ENCODE peak calls at places on chromosome 12, in ten cellular contexts. One of them, this sample, is unnamed.

GRCh38 chr12:85823436-85824179 is 12.6 kb downstream of the RASSF9 start:
- DNase-seq in GM23248: peak; percentile 83
- DNase-seq in OCI-LY7: no peak
- DNase-seq in GM12878: no peak
- DNase-seq in IMR-90: peak; percentile 42
- DNase-seq in Karpas-422: no peak
- DNase-seq in A549: no peak
- DNase-seq in PC-9: no peak
- DNase-seq in neural progenitor cell: no peak
- DNase-seq in SK-N-SH: no peak
- DNase-seq in this sample: peak; percentile 89

GRCh38 chr12:1131811-1132224 is 140.8 kb downstream of the ERC1 start:
- DNase-seq in GM23248: no peak
- DNase-seq in OCI-LY7: no peak
- DNase-seq in GM12878: no peak
- DNase-seq in IMR-90: no peak
- DNase-seq in Karpas-422: no peak
- DNase-seq in A549: no peak
- DNase-seq in PC-9: no peak
- DNase-seq in neural progenitor cell: no peak
- DNase-seq in SK-N-SH: no peak
- DNase-seq in this sample: peak; percentile 71

GRCh38 chr12:69330475-69331473 is 17.4 kb upstream of the LYZ start:
- DNase-seq in GM23248: peak; percentile 28
- DNase-seq in OCI-LY7: peak; percentile 77
- DNase-seq in GM12878: no peak
- DNase-seq in IMR-90: peak; percentile 1
- DNase-seq in Karpas-422: peak; percentile 68
- DNase-seq in A549: no peak
- DNase-seq in PC-9: peak; percentile 11
- DNase-seq in neural progenitor cell: peak; percentile 46
- DNase-seq in SK-N-SH: peak; percentile 26
- DNase-seq in this sample: no peak

GRCh38 chr12:42361909-42362706 is 36.1 kb downstream of the PPHLN1 start:
- DNase-seq in GM23248: peak; percentile 9
- DNase-seq in OCI-LY7: no peak
- DNase-seq in GM12878: no peak
- DNase-seq in IMR-90: peak; percentile 4
- DNase-seq in Karpas-422: no peak
- DNase-seq in A549: no peak
- DNase-seq in PC-9: no peak
- DNase-seq in neural progenitor cell: no peak
- DNase-seq in SK-N-SH: no peak
- DNase-seq in this sample: peak; percentile 14

GRCh38 chr12:108392284-108392683 is 53.2 kb upstream of the CMKLR1 start:
- DNase-seq in GM23248: no peak
- DNase-seq in OCI-LY7: no peak
- DNase-seq in GM12878: no peak
- DNase-seq in IMR-90: no peak
- DNase-seq in Karpas-422: no peak
- DNase-seq in A549: no peak
- DNase-seq in PC-9: no peak
- DNase-seq in neural progenitor cell: no peak
- DNase-seq in SK-N-SH: peak; percentile 71
- DNase-seq in this sample: no peak

GRCh38 chr12:52141306-52141705 is 50.5 kb downstream of the KRT80 start:
- DNase-seq in GM23248: no peak
- DNase-seq in OCI-LY7: peak; percentile 25
- DNase-seq in GM12878: no peak
- DNase-seq in IMR-90: no peak
- DNase-seq in Karpas-422: peak; percentile 76
- DNase-seq in A549: peak; percentile 59
- DNase-seq in PC-9: no peak
- DNase-seq in neural progenitor cell: peak; percentile 36
- DNase-seq in SK-N-SH: no peak
- DNase-seq in this sample: no peak

GRCh38 chr12:106918746-106919145 is 37.0 kb upstream of the TMEM263 start:
- DNase-seq in GM23248: no peak
- DNase-seq in OCI-LY7: peak; percentile 35
- DNase-seq in GM12878: no peak
- DNase-seq in IMR-90: peak; percentile 8
- DNase-seq in Karpas-422: peak; percentile 55
- DNase-seq in A549: peak; percentile 43
- DNase-seq in PC-9: no peak
- DNase-seq in neural progenitor cell: peak; percentile 86
- DNase-seq in SK-N-SH: peak; percentile 59
- DNase-seq in this sample: no peak

GRCh38 chr12:112782921-112783320 is 8.6 kb upstream of the RPH3A start:
- DNase-seq in GM23248: no peak
- DNase-seq in OCI-LY7: no peak
- DNase-seq in GM12878: no peak
- DNase-seq in IMR-90: no peak
- DNase-seq in Karpas-422: no peak
- DNase-seq in A549: no peak
- DNase-seq in PC-9: no peak
- DNase-seq in neural progenitor cell: no peak
- DNase-seq in SK-N-SH: no peak
- DNase-seq in this sample: no peak

GRCh38 chr12:94190623-94191022 is 42.2 kb downstream of the PLXNC1 start:
- DNase-seq in GM23248: no peak
- DNase-seq in OCI-LY7: no peak
- DNase-seq in GM12878: no peak
- DNase-seq in IMR-90: no peak
- DNase-seq in Karpas-422: no peak
- DNase-seq in A549: no peak
- DNase-seq in PC-9: no peak
- DNase-seq in neural progenitor cell: no peak
- DNase-seq in SK-N-SH: no peak
- DNase-seq in this sample: no peak

GRCh38 chr12:12592930-12593329 is 18.7 kb upstream of the CREBL2 start:
- DNase-seq in GM23248: peak; percentile 71
- DNase-seq in OCI-LY7: no peak
- DNase-seq in GM12878: no peak
- DNase-seq in IMR-90: peak; percentile 61
- DNase-seq in Karpas-422: no peak
- DNase-seq in A549: peak; percentile 48
- DNase-seq in PC-9: peak; percentile 40
- DNase-seq in neural progenitor cell: no peak
- DNase-seq in SK-N-SH: no peak
- DNase-seq in this sample: peak; percentile 55

GRCh38 chr12:102964872-102965271 is 7.4 kb downstream of the ASCL1 start:
- DNase-seq in GM23248: no peak
- DNase-seq in OCI-LY7: no peak
- DNase-seq in GM12878: no peak
- DNase-seq in IMR-90: no peak
- DNase-seq in Karpas-422: no peak
- DNase-seq in A549: peak; percentile 26
- DNase-seq in PC-9: no peak
- DNase-seq in neural progenitor cell: peak; percentile 80
- DNase-seq in SK-N-SH: peak; percentile 65
- DNase-seq in this sample: no peak

GRCh38 chr12:46722737-46723136 is 103.1 kb downstream of the SLC38A4 start:
- DNase-seq in GM23248: peak; percentile 23
- DNase-seq in OCI-LY7: no peak
- DNase-seq in GM12878: no peak
- DNase-seq in IMR-90: peak; percentile 63
- DNase-seq in Karpas-422: no peak
- DNase-seq in A549: no peak
- DNase-seq in PC-9: no peak
- DNase-seq in neural progenitor cell: no peak
- DNase-seq in SK-N-SH: no peak
- DNase-seq in this sample: no peak

GRCh38 chr12:129535351-129535750 is 368.5 kb downstream of the TMEM132D start:
- DNase-seq in GM23248: no peak
- DNase-seq in OCI-LY7: no peak
- DNase-seq in GM12878: no peak
- DNase-seq in IMR-90: no peak
- DNase-seq in Karpas-422: no peak
- DNase-seq in A549: no peak
- DNase-seq in PC-9: no peak
- DNase-seq in neural progenitor cell: no peak
- DNase-seq in SK-N-SH: no peak
- DNase-seq in this sample: no peak

GRCh38 chr12:127677537-127678131 is 589.3 kb upstream of the TMEM132C start:
- DNase-seq in GM23248: peak; percentile 84
- DNase-seq in OCI-LY7: peak; percentile 57
- DNase-seq in GM12878: no peak
- DNase-seq in IMR-90: peak; percentile 70
- DNase-seq in Karpas-422: peak; percentile 90
- DNase-seq in A549: peak; percentile 70
- DNase-seq in PC-9: peak; percentile 46
- DNase-seq in neural progenitor cell: peak; percentile 92
- DNase-seq in SK-N-SH: peak; percentile 66
- DNase-seq in this sample: peak; percentile 70

GRCh38 chr12:55933799-55934174 is 2.8 kb downstream of the DGKA start:
- DNase-seq in GM23248: no peak
- DNase-seq in OCI-LY7: no peak
- DNase-seq in GM12878: no peak
- DNase-seq in IMR-90: no peak
- DNase-seq in Karpas-422: no peak
- DNase-seq in A549: no peak
- DNase-seq in PC-9: no peak
- DNase-seq in neural progenitor cell: no peak
- DNase-seq in SK-N-SH: no peak
- DNase-seq in this sample: no peak

GRCh38 chr12:82857911-82858533 is 171.3 kb downstream of the TMTC2 start:
- DNase-seq in GM23248: no peak
- DNase-seq in OCI-LY7: no peak
- DNase-seq in GM12878: no peak
- DNase-seq in IMR-90: no peak
- DNase-seq in Karpas-422: no peak
- DNase-seq in A549: no peak
- DNase-seq in PC-9: no peak
- DNase-seq in neural progenitor cell: peak; percentile 9
- DNase-seq in SK-N-SH: no peak
- DNase-seq in this sample: no peak

GRCh38 chr12:92193846-92194245 is 48.2 kb upstream of the BTG1 start:
- DNase-seq in GM23248: no peak
- DNase-seq in OCI-LY7: no peak
- DNase-seq in GM12878: no peak
- DNase-seq in IMR-90: no peak
- DNase-seq in Karpas-422: no peak
- DNase-seq in A549: no peak
- DNase-seq in PC-9: no peak
- DNase-seq in neural progenitor cell: no peak
- DNase-seq in SK-N-SH: no peak
- DNase-seq in this sample: no peak

GRCh38 chr12:106342397-106343212 is 14.9 kb upstream of the POLR3B start:
- DNase-seq in GM23248: peak; percentile 96
- DNase-seq in OCI-LY7: no peak
- DNase-seq in GM12878: no peak
- DNase-seq in IMR-90: peak; percentile 75
- DNase-seq in Karpas-422: no peak
- DNase-seq in A549: peak; percentile 44
- DNase-seq in PC-9: peak; percentile 29
- DNase-seq in neural progenitor cell: no peak
- DNase-seq in SK-N-SH: no peak
- DNase-seq in this sample: peak; percentile 70

GRCh38 chr12:31278445-31279242 is 47.3 kb downstream of the SINHCAF start:
- DNase-seq in GM23248: no peak
- DNase-seq in OCI-LY7: no peak
- DNase-seq in GM12878: no peak
- DNase-seq in IMR-90: no peak
- DNase-seq in Karpas-422: no peak
- DNase-seq in A549: no peak
- DNase-seq in PC-9: no peak
- DNase-seq in neural progenitor cell: peak; percentile 43
- DNase-seq in SK-N-SH: no peak
- DNase-seq in this sample: no peak
- H3K27ac ChIP-seq in GM23248: no peak overlapping the region
- H3K27ac ChIP-seq in OCI-LY7: no peak overlapping the region
- H3K27ac ChIP-seq in GM12878: no peak overlapping the region
- H3K27ac ChIP-seq in IMR-90: no peak overlapping the region
- H3K27ac ChIP-seq in Karpas-422: no peak overlapping the region
- H3K27ac ChIP-seq in A549: no peak overlapping the region
- H3K27ac ChIP-seq in PC-9: no peak overlapping the region
- H3K27ac ChIP-seq in neural progenitor cell: peak overlapping the region; percentile 69
- H3K27ac ChIP-seq in SK-N-SH: no peak overlapping the region
- H3K27ac ChIP-seq in this sample: no peak overlapping the region

DNA sequence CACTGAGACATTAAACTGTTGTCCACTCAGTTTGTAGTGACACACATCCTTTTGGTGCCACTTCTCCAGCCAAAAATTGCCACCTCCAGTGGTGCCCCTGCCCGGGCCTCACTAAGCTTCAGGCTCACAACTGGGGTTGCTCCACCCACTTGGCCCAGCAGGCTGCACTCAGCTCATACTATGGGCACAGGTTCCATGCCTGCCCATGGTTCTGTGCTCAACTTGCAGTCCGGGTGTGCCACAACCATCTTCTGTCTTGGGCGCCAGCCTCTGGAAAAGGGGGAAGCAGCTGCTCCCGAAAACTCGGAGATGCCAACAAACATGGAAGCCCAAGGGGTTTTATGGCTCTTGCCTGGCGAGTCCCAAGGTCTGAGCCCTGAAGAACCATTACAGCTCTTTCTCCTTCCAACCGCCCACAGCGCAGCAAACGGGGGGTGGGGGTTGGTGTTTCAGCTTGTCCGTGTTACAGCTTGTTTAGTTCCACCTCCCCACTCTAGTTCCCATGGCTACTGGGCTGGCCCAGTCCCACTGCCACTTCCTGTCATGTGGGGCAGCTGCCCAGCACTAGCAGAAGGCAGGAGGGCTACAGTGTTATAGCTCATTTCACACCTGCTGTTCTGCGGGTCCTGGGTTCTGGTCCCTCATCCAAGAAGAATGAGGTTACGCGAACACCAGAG is 998.3 kb downstream of the SLC16A7 start:
- DNase-seq in GM23248: no peak
- DNase-seq in OCI-LY7: no peak
- DNase-seq in GM12878: no peak
- DNase-seq in IMR-90: no peak
- DNase-seq in Karpas-422: no peak
- DNase-seq in A549: no peak
- DNase-seq in PC-9: no peak
- DNase-seq in neural progenitor cell: no peak
- DNase-seq in SK-N-SH: no peak
- DNase-seq in this sample: no peak
- H3K4me2 ChIP-seq in GM23248: no peak overlapping the region
- H3K4me2 ChIP-seq in OCI-LY7: no peak overlapping the region
- H3K4me2 ChIP-seq in GM12878: no peak overlapping the region
- H3K4me2 ChIP-seq in IMR-90: no peak overlapping the region
- H3K4me2 ChIP-seq in Karpas-422: no peak overlapping the region
- H3K4me2 ChIP-seq in A549: no peak overlapping the region
- H3K4me2 ChIP-seq in PC-9: no peak overlapping the region
- H3K4me2 ChIP-seq in neural progenitor cell: no peak overlapping the region
- H3K4me2 ChIP-seq in SK-N-SH: no peak overlapping the region
- H3K4me2 ChIP-seq in this sample: no peak overlapping the region

GRCh38 chr12:49894754-49895153 is 8.9 kb downstream of the FAIM2 start:
- DNase-seq in GM23248: no peak
- DNase-seq in OCI-LY7: no peak
- DNase-seq in GM12878: no peak
- DNase-seq in IMR-90: no peak
- DNase-seq in Karpas-422: no peak
- DNase-seq in A549: no peak
- DNase-seq in PC-9: no peak
- DNase-seq in neural progenitor cell: no peak
- DNase-seq in SK-N-SH: no peak
- DNase-seq in this sample: no peak
- H3K27ac ChIP-seq in GM23248: no peak overlapping the region
- H3K27ac ChIP-seq in OCI-LY7: no peak overlapping the region
- H3K27ac ChIP-seq in GM12878: no peak overlapping the region
- H3K27ac ChIP-seq in IMR-90: no peak overlapping the region
- H3K27ac ChIP-seq in Karpas-422: no peak overlapping the region
- H3K27ac ChIP-seq in A549: peak overlapping the region; percentile 68
- H3K27ac ChIP-seq in PC-9: peak overlapping the region; percentile 36
- H3K27ac ChIP-seq in neural progenitor cell: no peak overlapping the region
- H3K27ac ChIP-seq in SK-N-SH: no peak overlapping the region
- H3K27ac ChIP-seq in this sample: no peak overlapping the region

GRCh38 chr12:15581006-15581405 is 208.2 kb downstream of the EPS8 start:
- DNase-seq in GM23248: no peak
- DNase-seq in OCI-LY7: no peak
- DNase-seq in GM12878: no peak
- DNase-seq in IMR-90: peak; percentile 53
- DNase-seq in Karpas-422: no peak
- DNase-seq in A549: no peak
- DNase-seq in PC-9: no peak
- DNase-seq in neural progenitor cell: no peak
- DNase-seq in SK-N-SH: no peak
- DNase-seq in this sample: no peak
- H3K4me2 ChIP-seq in GM23248: no peak overlapping the region
- H3K4me2 ChIP-seq in OCI-LY7: no peak overlapping the region
- H3K4me2 ChIP-seq in GM12878: no peak overlapping the region
- H3K4me2 ChIP-seq in IMR-90: no peak overlapping the region
- H3K4me2 ChIP-seq in Karpas-422: no peak overlapping the region
- H3K4me2 ChIP-seq in A549: no peak overlapping the region
- H3K4me2 ChIP-seq in PC-9: no peak overlapping the region
- H3K4me2 ChIP-seq in neural progenitor cell: no peak overlapping the region
- H3K4me2 ChIP-seq in SK-N-SH: no peak overlapping the region
- H3K4me2 ChIP-seq in this sample: no peak overlapping the region

This sample was measured in astrocyte.